ENCODE peak calls at places on chromosomes 2 and 18, in six cellular contexts. M is fibroblast of lung, F is osteoblast, O is trophoblast cell, P is heart right ventricle, W is right cardiac atrium. V is an unnamed sample.

GRCh38 chr2:29253495-29253894 is 138.3 kb downstream of the CLIP4 start:
- DNase-seq in P (no peak), F (peak; percentile 42), W (no peak), M (no peak), O (no peak), V (no peak)

GRCh38 chr18:13522861-13523660 is 203.3 kb downstream of the FAM210A start:
- DNase-seq in M (no peak), F (no peak), P (no peak), W (no peak), O (no peak), V (no peak)

GRCh38 chr2:181459646-181460045 is 2.5 kb downstream of the ITGA4 start:
- DNase-seq in P (no peak), M (peak; percentile 11), F (peak; percentile 34), W (no peak), O (no peak), V (no peak)

GRCh38 chr2:5501807-5502206 is 190.4 kb upstream of the SOX11 start:
- DNase-seq in M (no peak), P (no peak), O (no peak), W (no peak), F (no peak), V (no peak)

GRCh38 chr2:101809656-101810055 is 112.1 kb downstream of the MAP4K4 start:
- DNase-seq in W (no peak), O (no peak), F (peak; percentile 49), P (no peak), M (peak; percentile 81), V (no peak)

GRCh38 chr2:130846686-130847375 is 10.1 kb downstream of the ARHGEF4 start:
- DNase-seq in P (no peak), O (peak; percentile 16), W (peak; percentile 1), F (peak; percentile 76), M (peak; percentile 31), V (no peak)

GRCh38 chr2:235669269-235669831 is 175.5 kb downstream of the AGAP1 start:
- DNase-seq in F (peak; percentile 96), P (peak; percentile 77), O (peak; percentile 33), M (peak; percentile 68), W (peak; percentile 87), V (peak; percentile 89)

GRCh38 chr18:8696749-8697211 is 8.6 kb upstream of the MTCL1 start:
- DNase-seq in P (peak; percentile 79), W (peak; percentile 86), F (peak; percentile 91), O (peak; percentile 67), M (peak; percentile 60), V (peak; percentile 92)

GRCh38 chr2:137367361-137367760 is 596.9 kb upstream of the HNMT start:
- DNase-seq in P (no peak), F (no peak), O (no peak), M (no peak), W (no peak), V (no peak)

GRCh38 chr2:152465541-152465940 is 130.6 kb downstream of the FMNL2 start:
- DNase-seq in O (peak; percentile 46), W (no peak), M (no peak), P (no peak), F (no peak), V (no peak)

GRCh38 chr2:227871375-227871788 is at the start of gene DAW1:
- DNase-seq in W (peak; percentile 83), P (peak; percentile 70), O (peak; percentile 77), F (peak; percentile 93), M (peak; percentile 56), V (peak; percentile 79)

GRCh38 chr18:13395577-13395976 is 177.0 kb downstream of the LDLRAD4 start:
- DNase-seq in P (no peak), M (no peak), F (no peak), W (no peak), O (no peak), V (no peak)

GRCh38 chr18:38525039-38525438 is 959.4 kb upstream of the CELF4 start:
- DNase-seq in P (no peak), O (no peak), W (no peak), F (no peak), M (no peak), V (no peak)

GRCh38 chr18:43578636-43579203 is 301.4 kb upstream of the SYT4 start:
- DNase-seq in M (peak; percentile 21), P (no peak), F (peak; percentile 66), W (no peak), O (no peak), V (no peak)

GRCh38 chr18:24567199-24567598 is 106.8 kb downstream of the HRH4 start:
- DNase-seq in P (no peak), F (no peak), O (peak; percentile 42), W (no peak), M (no peak), V (no peak)

GRCh38 chr2:209348453-209348852 is 75.4 kb upstream of the MAP2 start:
- DNase-seq in W (no peak), O (no peak), P (no peak), F (no peak), M (no peak), V (no peak)

GRCh38 chr2:175402591-175402990 is 221.1 kb upstream of the ATP5MC3 start:
- DNase-seq in F (peak; percentile 45), M (no peak), P (no peak), W (no peak), O (no peak), V (no peak)

GRCh38 chr18:80200932-80201672 is 46.2 kb downstream of the PARD6G start:
- DNase-seq in W (no peak), P (no peak), O (no peak), F (peak; percentile 25), M (no peak), V (no peak)

GRCh38 chr2:45191096-45191863 is 182.0 kb upstream of the SIX2 start:
- DNase-seq in F (no peak), W (no peak), M (peak; percentile 92), O (no peak), P (no peak), V (no peak)

GRCh38 chr2:100786297-100786658 is 33.7 kb upstream of the NPAS2 start:
- DNase-seq in F (peak; percentile 95), M (peak; percentile 66), W (peak; percentile 71), P (peak; percentile 30), O (peak; percentile 26), V (no peak)

GRCh38 chr2:240277073-240277806 is 136.8 kb upstream of the OTOS start:
- DNase-seq in M (peak; percentile 90), W (no peak), P (no peak), O (no peak), F (no peak), V (peak; percentile 77)

GRCh38 chr2:165778653-165779451 is 15.2 kb downstream of the GALNT3 start:
- DNase-seq in O (peak; percentile 12), M (no peak), P (no peak), W (no peak), F (no peak), V (no peak)

GRCh38 chr18:21364471-21364870 is 122.4 kb downstream of the GREB1L start:
- DNase-seq in M (no peak), F (no peak), W (no peak), P (no peak), O (no peak), V (no peak)

GRCh38 chr2:132725134-132725533 is 55.1 kb upstream of the LYPD1 start:
- DNase-seq in O (no peak), M (no peak), W (no peak), P (no peak), F (no peak), V (no peak)

GRCh38 chr2:191710411-191710900 is 32.5 kb downstream of the NABP1 start:
- DNase-seq in P (no peak), F (peak; percentile 61), O (no peak), W (no peak), M (peak; percentile 93), V (no peak)

GRCh38 chr18:60198063-60198462 is 174.5 kb downstream of the MC4R start:
- DNase-seq in M (peak; percentile 51), F (no peak), W (no peak), O (peak; percentile 12), P (no peak), V (no peak)

GRCh38 chr18:75408554-75409506 is 18.7 kb downstream of the SMIM21 start:
- DNase-seq in O (peak; percentile 18), W (no peak), M (peak; percentile 97), P (no peak), F (peak; percentile 92), V (no peak)

GRCh38 chr2:238507836-238508235 is 81.1 kb downstream of the ASB1 start:
- DNase-seq in M (no peak), O (no peak), F (no peak), W (no peak), P (no peak), V (no peak)

DNA sequence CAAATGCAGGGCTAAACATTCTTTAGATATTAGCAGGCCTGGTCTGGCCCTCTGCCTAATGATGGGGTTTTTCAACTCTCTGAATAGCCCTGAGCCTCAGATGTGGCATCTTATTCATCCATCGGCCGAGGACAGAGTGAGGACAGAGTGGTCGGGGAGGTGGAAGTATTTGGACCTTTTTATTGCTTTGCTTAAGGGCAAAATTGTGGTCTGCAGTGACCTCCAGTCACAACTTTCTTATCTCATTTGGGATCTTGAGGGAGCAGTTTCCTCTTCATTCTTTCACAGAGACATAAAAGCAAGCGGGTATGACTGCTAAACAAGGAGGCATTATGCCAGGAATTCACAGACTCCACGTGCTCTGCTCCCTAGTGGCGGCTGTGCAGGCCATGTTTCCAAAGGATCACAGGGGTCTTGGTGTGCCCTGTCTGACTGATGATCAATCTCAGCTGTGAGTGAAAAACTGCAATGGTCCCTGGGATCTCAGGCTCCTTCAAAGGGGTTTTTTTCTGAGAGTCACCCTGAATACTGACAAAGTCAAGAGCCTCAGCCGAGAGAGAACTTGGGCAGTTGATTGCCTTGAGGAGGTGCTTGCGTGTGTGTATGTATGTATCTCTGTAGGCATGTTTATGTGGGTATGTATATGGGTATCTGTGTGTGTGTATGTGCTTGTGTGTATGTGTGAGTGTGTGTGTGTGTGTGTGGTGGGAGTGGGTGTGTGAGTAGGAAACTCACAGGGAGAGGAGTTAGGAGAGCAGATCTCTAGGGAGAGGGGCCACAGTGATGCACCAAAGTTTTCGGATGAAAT is 47.6 kb downstream of the RAPGEF4 start:
- DNase-seq in P (no peak), O (peak; percentile 59), F (peak; percentile 82), W (no peak), M (peak; percentile 93), V (no peak)
- H3K27ac ChIP-seq in P (no peak overlapping the region), O (no peak overlapping the region), F (peak overlapping the region; percentile 62), W (no peak overlapping the region), M (peak overlapping the region; percentile 42), V (no peak overlapping the region)

GRCh38 chr2:119040730-119041129 is 98.7 kb downstream of the MARCO start:
- DNase-seq in F (no peak), W (no peak), P (no peak), O (no peak), M (no peak), V (no peak)
- H3K4me1 ChIP-seq in F (no peaks in the 10 kb centered on the region), W (no peaks in the 10 kb centered on the region), P (no peaks in the 10 kb centered on the region), O (no peaks in the 10 kb centered on the region), M (no peaks in the 10 kb centered on the region), V (no peaks in the 10 kb centered on the region)

GRCh38 chr2:69645026-69645425 is 1.5 kb upstream of the AAK1 start:
- DNase-seq in F (peak; percentile 50), P (no peak), W (no peak), M (no peak), O (no peak), V (no peak)
- H3K27ac ChIP-seq in F (peak overlapping the region; percentile 95), P (peak overlapping the region; percentile 96), W (peak overlapping the region; percentile 77), M (no peak overlapping the region), O (no peak overlapping the region), V (peak overlapping the region; percentile 51)

DNA sequence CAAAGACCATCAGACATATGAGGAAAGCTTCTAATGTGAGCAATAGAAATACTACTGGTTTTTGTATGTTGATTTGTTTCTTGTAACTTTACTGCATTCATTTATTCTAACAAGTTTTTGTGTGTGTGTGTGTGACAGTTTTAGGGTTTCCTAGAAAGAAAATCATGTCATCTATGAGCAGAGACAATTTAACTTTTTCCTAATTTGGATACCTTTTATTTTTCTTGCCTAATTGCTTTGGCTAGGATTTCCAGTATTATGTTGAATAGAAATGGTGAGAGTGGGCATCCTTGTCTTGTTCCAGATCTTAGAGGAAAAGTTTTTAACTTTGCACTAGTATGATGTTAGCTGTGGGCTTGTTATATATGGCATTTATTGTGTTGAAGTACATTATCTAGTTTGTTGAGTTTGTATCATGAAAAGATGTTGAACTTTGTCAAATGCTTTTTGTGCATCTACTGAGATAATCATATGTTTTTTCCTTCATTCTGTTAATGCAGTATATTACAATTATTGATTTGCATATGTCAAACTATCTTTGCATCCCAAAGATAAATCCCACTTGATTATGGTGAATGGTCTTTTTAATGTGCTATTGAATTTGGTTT is 117.3 kb upstream of the CDC42EP3 start:
- DNase-seq in W (no peak), O (no peak), F (no peak), P (no peak), M (no peak), V (no peak)
- H3K4me1 ChIP-seq in W (peaks cover 2% of the 10 kb centered on the region), O (peaks cover 2% of the 10 kb centered on the region), F (no peaks in the 10 kb centered on the region), P (no peaks in the 10 kb centered on the region), M (peaks cover 5% of the 10 kb centered on the region), V (no peaks in the 10 kb centered on the region)

V was measured in aorta.